ENCODE peak calls at places on chromosomes 5 and 9, in eight cellular contexts. J is heart left ventricle, M is cardiac muscle cell, U is pancreas, I is neural progenitor cell, K is testis, A is psoas muscle, H is A549. Y is an unnamed sample.

GRCh38 chr5:124179788-124180187 is 566.7 kb downstream of the ZNF608 start:
- DNase-seq in J (no peak), M (no peak), U (no peak), I (no peak), K (no peak), A (no peak), H (no peak), Y (no peak)

GRCh38 chr9:124843635-124844034 is 9.6 kb upstream of the WDR38 start:
- DNase-seq in J (no peak), M (no peak), U (no peak), I (no peak), K (no peak), A (no peak), H (no peak), Y (no peak)

GRCh38 chr9:131598121-131598520 is 52.8 kb downstream of the PRRT1B start:
- DNase-seq in J (peak; percentile 58), M (no peak), U (no peak), I (no peak), K (peak; percentile 46), A (peak; percentile 36), H (no peak), Y (peak; percentile 88)

GRCh38 chr9:5099466-5099865 is 86.0 kb downstream of the INSL6 start:
- DNase-seq in J (no peak), M (no peak), U (no peak), I (no peak), K (no peak), A (no peak), H (no peak), Y (no peak)

GRCh38 chr9:121568101-121568460 is 68.4 kb upstream of the GGTA1 start:
- DNase-seq in J (peak; percentile 50), M (peak; percentile 13), U (peak; percentile 43), I (no peak), K (peak; percentile 49), A (no peak), H (no peak), Y (no peak)

GRCh38 chr5:175015028-175015427 is 290.6 kb downstream of the MSX2 start:
- DNase-seq in J (no peak), M (no peak), U (no peak), I (no peak), K (no peak), A (no peak), H (peak; percentile 62), Y (no peak)

GRCh38 chr9:110337727-110338522 is at the start of gene TXNDC8:
- DNase-seq in J (no peak), M (peak; percentile 41), U (no peak), I (no peak), K (no peak), A (no peak), H (no peak), Y (no peak)

GRCh38 chr9:27150758-27151431 is 41.9 kb downstream of the TEK start:
- DNase-seq in J (no peak), M (peak; percentile 84), U (no peak), I (no peak), K (no peak), A (no peak), H (no peak), Y (no peak)

GRCh38 chr9:86655147-86655546 is 292.2 kb downstream of the GAS1 start:
- DNase-seq in J (no peak), M (peak; percentile 35), U (no peak), I (no peak), K (no peak), A (no peak), H (no peak), Y (no peak)

GRCh38 chr9:7083192-7083591 is 325.4 kb downstream of the KDM4C start:
- DNase-seq in J (no peak), M (no peak), U (no peak), I (no peak), K (no peak), A (no peak), H (no peak), Y (no peak)

GRCh38 chr5:80688648-80689420 is 34.1 kb upstream of the DHFR start:
- DNase-seq in J (no peak), M (no peak), U (no peak), I (no peak), K (no peak), A (no peak), H (no peak), Y (no peak)

GRCh38 chr5:109866051-109866450 is 176.3 kb downstream of the MAN2A1 start:
- DNase-seq in J (no peak), M (peak; percentile 51), U (no peak), I (no peak), K (no peak), A (no peak), H (no peak), Y (no peak)

GRCh38 chr5:90037646-90038045 is 371.9 kb downstream of the CETN3 start:
- DNase-seq in J (peak; percentile 18), M (peak; percentile 85), U (no peak), I (no peak), K (no peak), A (no peak), H (no peak), Y (no peak)

GRCh38 chr9:125466356-125466855 is 204.8 kb downstream of the GAPVD1 start:
- DNase-seq in J (no peak), M (no peak), U (no peak), I (peak; percentile 37), K (no peak), A (no peak), H (no peak), Y (no peak)

GRCh38 chr5:56641635-56642255 is 173.6 kb upstream of the MAP3K1 start:
- DNase-seq in J (no peak), M (no peak), U (no peak), I (no peak), K (no peak), A (no peak), H (no peak), Y (no peak)

GRCh38 chr5:125196479-125197183 is 450.2 kb upstream of the ZNF608 start:
- DNase-seq in J (peak; percentile 62), M (no peak), U (no peak), I (peak; percentile 63), K (no peak), A (no peak), H (no peak), Y (no peak)

GRCh38 chr9:137087409-137087925 is 682 bp downstream of the MAN1B1 start:
- DNase-seq in J (no peak), M (no peak), U (no peak), I (peak; percentile 26), K (no peak), A (no peak), H (no peak), Y (no peak)

GRCh38 chr5:65100846-65101678 is 332.3 kb downstream of the CWC27 start:
- DNase-seq in J (peak; percentile 57), M (peak; percentile 92), U (peak; percentile 66), I (peak; percentile 72), K (peak; percentile 82), A (peak; percentile 37), H (peak; percentile 63), Y (peak; percentile 49)

GRCh38 chr9:91954841-91955471 is 4.9 kb upstream of the ROR2 start:
- DNase-seq in J (no peak), M (peak; percentile 80), U (peak; percentile 40), I (peak; percentile 83), K (peak; percentile 80), A (no peak), H (peak; percentile 69), Y (no peak)

GRCh38 chr9:137367506-137368430 is 55.2 kb downstream of the EXD3 start:
- DNase-seq in J (peak; percentile 19), M (no peak), U (no peak), I (no peak), K (no peak), A (no peak), H (no peak), Y (no peak)

GRCh38 chr9:70578720-70579119 is 164.3 kb upstream of the KLF9 start:
- DNase-seq in J (no peak), M (no peak), U (no peak), I (no peak), K (no peak), A (no peak), H (no peak), Y (no peak)
- TF ChIP-seq CTCF in J (no peak), M (no peak), U (no peak), I (no peak), K (no peak), A (no peak), H (no peak), Y (no peak)

GRCh38 chr5:150645070-150645700 is 4.7 kb downstream of the SYNPO start:
- DNase-seq in J (peak; percentile 79), M (peak; percentile 95), U (peak; percentile 55), I (peak; percentile 86), K (peak; percentile 90), A (peak; percentile 76), H (no peak), Y (no peak)
- H3K4me3 ChIP-seq in J (no peak overlapping the region), M (no peak overlapping the region), U (no peak overlapping the region), I (no peak overlapping the region), K (no peak overlapping the region), A (no peak overlapping the region), H (no peak overlapping the region), Y (no peak overlapping the region)

DNA sequence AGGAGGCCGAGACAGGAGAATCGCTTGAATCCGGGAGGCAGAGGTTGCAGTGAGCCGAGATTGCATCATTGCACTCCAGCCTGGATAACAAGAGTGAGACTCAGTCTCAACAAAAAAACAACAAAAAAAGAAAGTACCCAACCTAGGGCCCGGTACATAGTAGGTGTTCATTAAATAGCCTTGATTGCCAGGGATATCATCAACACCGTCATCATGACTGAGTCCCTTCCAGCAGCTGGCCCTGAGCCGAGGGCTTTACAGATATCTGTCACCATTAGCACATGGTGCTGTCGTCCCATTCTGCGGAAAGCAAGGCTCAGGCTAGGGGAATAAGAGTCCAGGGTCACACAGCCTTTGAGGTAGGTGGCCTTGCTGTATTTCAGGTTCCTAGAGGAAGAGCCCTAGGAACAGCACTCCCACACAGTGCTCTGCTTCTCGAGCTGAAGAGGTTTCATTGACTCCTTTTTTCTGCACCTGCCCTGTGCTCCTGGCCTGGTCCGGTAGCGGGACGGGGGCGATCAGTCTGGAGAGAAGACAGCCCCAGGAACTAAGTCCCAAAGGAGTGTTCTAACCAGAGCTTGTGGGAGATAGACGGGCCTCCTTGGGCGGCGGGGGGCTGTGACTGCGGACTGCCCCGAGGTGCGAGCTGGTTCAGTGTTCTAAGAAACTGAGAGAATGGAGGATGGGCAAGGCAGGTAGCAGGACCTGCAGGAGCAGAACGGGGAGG is 48.2 kb downstream of the CXXC5 start:
- DNase-seq in J (no peak), M (no peak), U (peak; percentile 63), I (no peak), K (no peak), A (no peak), H (no peak), Y (no peak)
- H3K4me1 ChIP-seq in J (peaks cover 44% of the 10 kb centered on the region), M (peaks cover 43% of the 10 kb centered on the region), U (peaks cover 48% of the 10 kb centered on the region), I (peaks cover 50% of the 10 kb centered on the region), K (peaks cover 39% of the 10 kb centered on the region), A (peaks cover 43% of the 10 kb centered on the region), H (peaks cover 38% of the 10 kb centered on the region), Y (peaks cover 32% of the 10 kb centered on the region)

DNA sequence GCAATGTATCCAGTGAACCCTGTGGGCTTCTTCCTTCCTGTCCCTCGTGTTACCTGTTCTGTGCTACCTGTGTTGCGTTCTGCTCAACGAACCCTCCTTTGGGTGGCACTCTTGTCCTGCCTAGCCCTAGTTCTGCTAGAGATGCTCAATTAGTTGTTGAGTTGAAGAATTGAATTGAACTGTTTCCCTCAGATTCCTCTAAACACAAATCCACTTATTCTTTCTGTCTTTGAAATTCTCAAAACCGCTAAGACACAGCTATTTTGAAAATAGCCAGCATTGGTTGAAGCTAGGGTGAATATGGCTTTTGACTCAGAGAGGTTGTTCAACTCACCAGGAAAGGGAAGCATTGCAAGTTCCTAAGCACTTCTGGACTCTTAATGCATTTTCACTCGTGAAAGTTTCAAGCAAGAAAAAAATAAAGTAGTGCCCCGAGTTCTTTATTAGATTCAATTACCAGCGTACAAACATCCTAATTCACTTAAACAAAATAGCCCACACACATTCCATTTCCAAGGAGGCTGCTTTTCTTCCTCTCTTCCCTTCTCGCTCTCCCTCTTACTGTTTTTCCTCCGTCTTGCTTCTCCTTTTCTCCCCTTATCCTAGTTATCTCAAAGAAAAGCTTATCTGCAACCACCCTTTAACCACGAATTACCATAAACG is 648 bp upstream of the ITGA1 start:
- DNase-seq in J (peak; percentile 26), M (peak; percentile 44), U (peak; percentile 56), I (no peak), K (no peak), A (no peak), H (peak; percentile 37), Y (peak; percentile 32)
- TF ChIP-seq CTCF in J (peak; percentile 23), M (peak; percentile 44), U (no peak), I (peak; percentile 27), K (no peak), A (peak; percentile 29), H (peak; percentile 50), Y (peak; percentile 34)

Y was measured in lower lobe of right lung.